ENCODE peak calls at places on chromosomes 16 and 17, in seven cellular contexts. V, K, R, G, B, C and H are unnamed samples.

GRCh38 chr17:77098884-77099545 is 41.8 kb upstream of the SEC14L1 start:
- DNase-seq in K (no peak), C (peak; percentile 74), R (no peak), G (no peak), B (peak; percentile 70), V (no peak), H (peak; percentile 76)

GRCh38 chr16:66146689-66147330 is 219.7 kb upstream of the CDH5 start:
- DNase-seq in K (no peak), G (no peak), C (peak; percentile 23), B (no peak), V (no peak), R (no peak), H (no peak)

GRCh38 chr16:7344806-7345416 is 12.3 kb downstream of the RBFOX1 start:
- DNase-seq in G (no peak), K (no peak), R (no peak), C (no peak), V (no peak), B (no peak), H (no peak)

GRCh38 chr17:44108440-44109311 is 14.8 kb downstream of the HDAC5 start:
- DNase-seq in C (peak; percentile 97), B (no peak), V (peak; percentile 86), G (no peak), K (no peak), R (no peak), H (no peak)

GRCh38 chr17:33560165-33560564 is 267.1 kb upstream of the ASIC2 start:
- DNase-seq in R (no peak), V (no peak), G (no peak), K (no peak), C (no peak), B (no peak), H (no peak)

GRCh38 chr17:52824542-52824941 is 666.0 kb upstream of the CA10 start:
- DNase-seq in C (no peak), K (no peak), R (no peak), B (no peak), G (no peak), V (no peak), H (no peak)

GRCh38 chr16:79627092-79627491 is 26.6 kb upstream of the MAF start:
- DNase-seq in G (no peak), V (no peak), R (no peak), B (no peak), K (no peak), C (no peak), H (no peak)

GRCh38 chr16:80258407-80258806 is 282.4 kb upstream of the DYNLRB2 start:
- DNase-seq in R (no peak), K (no peak), V (no peak), C (no peak), B (no peak), G (no peak), H (no peak)

GRCh38 chr17:79618383-79619067 is 7.7 kb upstream of the RBFOX3 start:
- DNase-seq in K (no peak), C (peak; percentile 33), G (no peak), V (no peak), B (no peak), R (no peak), H (peak; percentile 34)

GRCh38 chr17:50212121-50212843 is 10.9 kb upstream of the COL1A1 start:
- DNase-seq in C (no peak), K (no peak), G (peak; percentile 5), B (no peak), V (no peak), R (no peak), H (no peak)

GRCh38 chr17:15651583-15652110 is 32.1 kb upstream of the FBXW10B start:
- DNase-seq in G (no peak), C (peak; percentile 95), R (peak; percentile 89), V (peak; percentile 97), B (peak; percentile 56), K (peak; percentile 31), H (peak; percentile 72)

GRCh38 chr17:37399404-37399803 is 7.2 kb downstream of the ACACA start:
- DNase-seq in K (no peak), R (no peak), V (no peak), B (no peak), C (no peak), G (no peak), H (no peak)

GRCh38 chr17:49053171-49053829 is 56.1 kb downstream of the IGF2BP1 start:
- DNase-seq in G (no peak), R (no peak), C (no peak), K (no peak), B (no peak), V (no peak), H (no peak)